ENCODE peak calls at places on chromosome 15, in eight cellular contexts. T is HL-60; Y is AG08396; H is fibroblast of pulmonary artery; C is NT2/D1; S is stimulated activated CD8-positive, alpha-beta memory T cell treated with anti-CD3 and anti-CD28 coated beads, Interleukin-7, amount 100 ng/mL, for 1 hour; Q is activated T-cell treated with anti-CD3 and anti-CD28 coated beads, Interleukin-2, amount 50 U/mL, for 72 hours; F is EH. M is an unnamed sample.

GRCh38 chr15:82768414-82769081 is 37.3 kb downstream of the FSD2 start:
- DNase-seq in T (no peak), Y (no peak), H (no peak), C (no peak), S (no peak), Q (no peak), F (peak; percentile 17), M (no peak)

GRCh38 chr15:78925076-78925624 is 19.7 kb downstream of the CTSH start:
- DNase-seq in T (no peak), Y (no peak), H (no peak), C (no peak), S (no peak), Q (no peak), F (no peak), M (no peak)

GRCh38 chr15:73962409-73962808 is 29.7 kb downstream of the STOML1 start:
- DNase-seq in T (no peak), Y (no peak), H (no peak), C (no peak), S (no peak), Q (no peak), F (no peak), M (no peak)

GRCh38 chr15:41887893-41888292 is 6.0 kb downstream of the SPTBN5 start:
- DNase-seq in T (no peak), Y (no peak), H (no peak), C (no peak), S (no peak), Q (no peak), F (no peak), M (no peak)

GRCh38 chr15:41161736-41162135 is 45.7 kb upstream of the INO80 start:
- DNase-seq in T (no peak), Y (no peak), H (no peak), C (no peak), S (no peak), Q (no peak), F (peak; percentile 13), M (no peak)

GRCh38 chr15:33021806-33022389 is 172.6 kb downstream of the FMN1 start:
- DNase-seq in T (peak; percentile 5), Y (peak; percentile 65), H (peak; percentile 73), C (no peak), S (no peak), Q (peak; percentile 12), F (peak; percentile 67), M (peak; percentile 78)

GRCh38 chr15:78938608-78939488 is 6.0 kb downstream of the CTSH start:
- DNase-seq in T (peak; percentile 15), Y (no peak), H (no peak), C (no peak), S (no peak), Q (peak; percentile 24), F (no peak), M (no peak)

GRCh38 chr15:40061212-40061901 is 22.4 kb upstream of the SRP14 start:
- DNase-seq in T (no peak), Y (no peak), H (no peak), C (no peak), S (no peak), Q (peak; percentile 48), F (no peak), M (no peak)

GRCh38 chr15:50234764-50235163 is 30.8 kb downstream of the HDC start:
- DNase-seq in T (no peak), Y (no peak), H (no peak), C (no peak), S (no peak), Q (no peak), F (no peak), M (no peak)

GRCh38 chr15:34650177-34650576 is 66.7 kb upstream of the GOLGA8B start:
- DNase-seq in T (no peak), Y (peak; percentile 10), H (peak; percentile 22), C (no peak), S (no peak), Q (peak; percentile 8), F (peak; percentile 42), M (no peak)

GRCh38 chr15:89662893-89663673 is 7.8 kb upstream of the KIF7 start:
- DNase-seq in T (no peak), Y (peak; percentile 92), H (peak; percentile 95), C (no peak), S (no peak), Q (no peak), F (peak; percentile 98), M (peak; percentile 30)

GRCh38 chr15:52295421-52295991 is at the start of gene MYO5C:
- DNase-seq in T (no peak), Y (peak; percentile 40), H (peak; percentile 11), C (peak; percentile 44), S (no peak), Q (no peak), F (peak; percentile 11), M (peak; percentile 95)

GRCh38 chr15:27530994-27531393 is 560.0 kb downstream of the GABRG3 start:
- DNase-seq in T (no peak), Y (no peak), H (no peak), C (no peak), S (no peak), Q (no peak), F (no peak), M (no peak)

GRCh38 chr15:99954361-99955180 is 221.3 kb upstream of the LYSMD4 start:
- DNase-seq in T (no peak), Y (peak; percentile 1), H (peak; percentile 24), C (no peak), S (no peak), Q (no peak), F (no peak), M (no peak)

GRCh38 chr15:45454825-45455224 is 67.7 kb downstream of the SLC30A4 start:
- DNase-seq in T (peak; percentile 66), Y (peak; percentile 90), H (peak; percentile 95), C (no peak), S (peak; percentile 38), Q (peak; percentile 67), F (peak; percentile 97), M (no peak)

GRCh38 chr15:101047301-101047781 is 128.2 kb downstream of the LRRK1 start:
- DNase-seq in T (no peak), Y (no peak), H (no peak), C (peak; percentile 77), S (no peak), Q (no peak), F (no peak), M (peak; percentile 55)

GRCh38 chr15:61888074-61888780 is 172.0 kb downstream of the VPS13C start:
- DNase-seq in T (no peak), Y (no peak), H (peak; percentile 48), C (no peak), S (no peak), Q (no peak), F (peak; percentile 2), M (no peak)

GRCh38 chr15:24898715-24899278 is 56.0 kb upstream of the SNRPN start:
- DNase-seq in T (no peak), Y (no peak), H (no peak), C (peak; percentile 66), S (no peak), Q (no peak), F (no peak), M (peak; percentile 93)

GRCh38 chr15:75696303-75696657 is 16.4 kb downstream of the CSPG4 start:
- DNase-seq in T (no peak), Y (no peak), H (no peak), C (no peak), S (no peak), Q (no peak), F (no peak), M (no peak)

M was measured in GM23338.